ENCODE peak calls at places on chromosomes 6 and 20, in six cellular contexts. G is mammary epithelial cell; D is transverse colon; U is IMR-90; M is CD8-positive, alpha-beta T cell; I is tibial nerve. F is an unnamed sample.

GRCh38 chr20:39190666-39191570 is 228.8 kb downstream of the DHX35 start:
- DNase-seq in G (peak), D (no peak), U (peak), M (no peak), I (no peak), F (no peak)

GRCh38 chr6:155915651-155916050 is 460.0 kb upstream of the NOX3 start:
- DNase-seq in G (no peak), D (no peak), U (no peak), M (no peak), I (no peak), F (no peak)

GRCh38 chr20:58514321-58515239 is 619 bp downstream of the APCDD1L start:
- DNase-seq in G (peak), D (no peak), U (peak), M (no peak), I (no peak), F (no peak)

GRCh38 chr20:48831702-48832422 is 4.1 kb upstream of the PREX1 start:
- DNase-seq in G (peak), D (peak), U (peak), M (no peak), I (no peak), F (no peak)

GRCh38 chr6:10610289-10610688 is 84.1 kb downstream of the C6orf52 start:
- DNase-seq in G (no peak), D (peak), U (peak), M (no peak), I (no peak), F (no peak)

GRCh38 chr6:4349323-4349722 is 213.9 kb upstream of the ECI2 start:
- DNase-seq in G (no peak), D (no peak), U (no peak), M (no peak), I (no peak), F (no peak)

GRCh38 chr6:113293106-113293505 is 564.0 kb upstream of the MARCKS start:
- DNase-seq in G (no peak), D (no peak), U (no peak), M (no peak), I (no peak), F (no peak)

GRCh38 chr6:100892693-100893092 is 11.6 kb upstream of the ASCC3 start:
- DNase-seq in G (no peak), D (no peak), U (no peak), M (no peak), I (no peak), F (no peak)

GRCh38 chr6:11543919-11544518 is 6.5 kb downstream of the TMEM170B start:
- DNase-seq in G (no peak), D (no peak), U (no peak), M (no peak), I (no peak), F (no peak)

GRCh38 chr20:33685328-33686007 is 717 bp downstream of the E2F1 start:
- DNase-seq in G (peak), D (peak), U (no peak), M (peak), I (no peak), F (no peak)

GRCh38 chr6:116205318-116205717 is 48.6 kb downstream of the TSPYL4 start:
- DNase-seq in G (no peak), D (no peak), U (no peak), M (no peak), I (no peak), F (no peak)

GRCh38 chr6:18265099-18265372 is 706 bp upstream of the DEK start:
- DNase-seq in G (no peak), D (no peak), U (no peak), M (no peak), I (no peak), F (no peak)

GRCh38 chr6:167448378-167448777 is 123.5 kb downstream of the TTLL2 start:
- DNase-seq in G (no peak), D (no peak), U (no peak), M (no peak), I (no peak), F (no peak)

GRCh38 chr6:101303474-101303873 is 90.0 kb upstream of the GRIK2 start:
- DNase-seq in G (no peak), D (no peak), U (no peak), M (no peak), I (no peak), F (no peak)

GRCh38 chr20:23316626-23317025 is 34.0 kb upstream of the NXT1 start:
- DNase-seq in G (no peak), D (no peak), U (no peak), M (no peak), I (no peak), F (no peak)

GRCh38 chr20:48823960-48824497 is 3.8 kb downstream of the PREX1 start:
- DNase-seq in G (peak), D (no peak), U (peak), M (peak), I (no peak), F (no peak)

DNA sequence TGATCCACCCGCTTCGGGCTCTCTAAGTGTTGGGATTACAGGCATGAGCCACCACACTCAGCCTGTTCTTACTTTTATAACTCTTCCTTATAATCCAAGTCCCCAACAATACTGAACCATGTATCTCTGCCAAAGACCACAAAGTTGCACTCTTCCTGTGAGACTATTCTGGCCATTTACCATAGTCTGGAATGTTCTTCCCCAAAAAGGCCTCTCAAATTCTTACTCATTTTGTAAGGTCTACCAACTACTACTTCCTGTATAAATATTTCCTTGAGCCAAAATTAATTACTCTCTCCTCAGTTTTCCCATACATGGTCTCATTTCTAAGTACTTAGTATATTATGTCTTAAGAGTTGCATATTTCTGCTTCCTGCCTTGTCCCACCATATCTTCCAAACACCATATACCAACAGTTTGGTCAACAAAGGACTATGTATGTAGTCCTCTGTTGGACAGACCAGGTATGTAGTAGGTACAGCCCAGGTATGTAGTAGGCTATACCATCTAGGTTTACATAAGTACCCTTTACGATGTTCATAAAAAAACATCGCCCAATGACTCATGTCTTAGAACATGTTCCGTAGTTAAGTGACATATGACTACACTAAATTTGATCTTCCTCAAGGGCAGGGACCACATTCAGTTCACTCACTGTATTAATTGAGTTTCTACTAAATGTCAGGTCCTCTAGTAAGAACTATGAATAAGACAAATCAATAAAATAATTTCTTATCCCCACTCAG is 22.0 kb downstream of the RANBP9 start:
- DNase-seq in G (no peak), D (no peak), U (no peak), M (no peak), I (no peak), F (no peak)
- TF ChIP-seq CTCF in G (no peak), D (no peak), U (no peak), M (no peak), I (no peak), F (no peak)

GRCh38 chr6:111585241-111585968 is 20.3 kb downstream of the TRAF3IP2 start:
- DNase-seq in G (no peak), D (no peak), U (peak), M (no peak), I (no peak), F (no peak)
- H3K27ac ChIP-seq in G (peak), D (peak), U (peak), M (no peak), I (no peak), F (no peak)

GRCh38 chr20:21087862-21088540 is 18.2 kb downstream of the LINC00237 start:
- DNase-seq in G (no peak), D (no peak), U (no peak), M (no peak), I (no peak), F (no peak)

GRCh38 chr20:21089421-21089820 is 16.7 kb downstream of the LINC00237 start:
- DNase-seq in G (peak), D (no peak), U (no peak), M (no peak), I (no peak), F (no peak)

GRCh38 chr20:21090738-21091120 is 15.4 kb downstream of the LINC00237 start:
- DNase-seq in G (no peak), D (no peak), U (no peak), M (no peak), I (no peak), F (no peak)

GRCh38 chr20:21090112-21090737 is 15.9 kb downstream of the LINC00237 start:
- DNase-seq in G (no peak), D (no peak), U (no peak), M (no peak), I (no peak), F (no peak)
- H3K4me3 ChIP-seq in G (no peak), D (no peak), U (no peak), M (no peak), I (no peak), F (peak)

DNA sequence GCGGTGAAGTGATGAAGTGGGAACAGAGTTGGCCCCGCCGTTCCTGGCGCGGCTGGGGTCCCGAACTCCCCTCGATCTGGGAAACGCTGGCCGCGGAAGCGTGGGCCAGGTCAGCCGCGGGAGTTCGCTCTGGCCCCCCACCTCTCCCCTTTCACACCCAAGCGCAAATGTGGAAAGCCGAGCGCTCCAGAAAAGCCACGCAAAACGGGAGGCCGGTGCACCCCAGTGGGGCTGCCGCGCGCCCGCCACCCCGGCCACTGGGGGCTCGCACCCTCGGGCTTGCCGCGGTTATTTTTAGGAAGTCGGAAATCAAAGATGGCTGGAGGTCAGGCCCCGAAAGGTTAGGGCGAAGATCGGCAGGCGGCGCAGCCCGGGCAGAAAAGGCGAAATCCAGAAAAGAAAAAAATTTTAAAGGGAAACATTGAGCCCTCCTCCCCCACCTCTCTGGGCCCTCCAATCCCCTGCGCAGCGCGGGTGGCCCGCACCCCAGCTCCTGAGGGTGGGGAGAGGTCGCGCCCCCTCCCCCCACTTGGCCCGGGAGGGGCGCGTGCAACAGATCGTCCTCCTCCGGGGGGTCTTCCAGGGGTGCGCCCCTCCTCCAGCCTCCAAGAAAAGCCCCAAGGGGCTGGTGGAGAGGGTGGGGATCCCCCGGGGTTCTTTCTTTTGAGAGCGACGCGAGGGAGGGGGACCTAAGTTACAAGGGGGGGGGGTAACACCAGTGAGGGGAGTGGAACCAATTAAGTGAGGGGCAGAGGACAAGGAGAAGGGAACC is 915 bp downstream of the SALL4 start:
- DNase-seq in G (no peak), D (no peak), U (no peak), M (no peak), I (no peak), F (no peak)
- TF ChIP-seq CTCF in G (no peak), D (no peak), U (peak), M (no peak), I (no peak), F (no peak)

F was measured in dorsolateral prefrontal cortex.